ENCODE peak calls at places on chromosome 5, in nine cellular contexts. One of them, this sample, is unnamed.

GRCh38 chr5:157559301-157559700 is 16.3 kb downstream of the ADAM19 start:
- DNase-seq in RCC 7860: peak
- DNase-seq in stimulated activated CD8-positive, alpha-beta memory T cell treated with anti-CD3 and anti-CD28 coated beads, Interleukin-4, amount 100 ng/mL, for 4 hours: no peak
- DNase-seq in fibroblast of the conjunctiva: peak
- DNase-seq in midbrain: no peak
- DNase-seq in posterior vena cava: no peak
- DNase-seq in C1 segment of cervical spinal cord: no peak
- DNase-seq in IMR-90: peak
- DNase-seq in T-helper 17 cell: no peak
- DNase-seq in this sample: no peak

GRCh38 chr5:111511174-111512025 is 935 bp downstream of the STARD4 start:
- DNase-seq in T-helper 17 cell: no peak
- DNase-seq in IMR-90: peak
- DNase-seq in posterior vena cava: no peak
- DNase-seq in stimulated activated CD8-positive, alpha-beta memory T cell treated with anti-CD3 and anti-CD28 coated beads, Interleukin-4, amount 100 ng/mL, for 4 hours: no peak
- DNase-seq in RCC 7860: no peak
- DNase-seq in fibroblast of the conjunctiva: no peak
- DNase-seq in C1 segment of cervical spinal cord: no peak
- DNase-seq in midbrain: no peak
- DNase-seq in this sample: no peak

GRCh38 chr5:176881816-176882565 is 17.2 kb downstream of the HK3 start:
- DNase-seq in stimulated activated CD8-positive, alpha-beta memory T cell treated with anti-CD3 and anti-CD28 coated beads, Interleukin-4, amount 100 ng/mL, for 4 hours: no peak
- DNase-seq in RCC 7860: no peak
- DNase-seq in C1 segment of cervical spinal cord: no peak
- DNase-seq in fibroblast of the conjunctiva: no peak
- DNase-seq in IMR-90: no peak
- DNase-seq in T-helper 17 cell: no peak
- DNase-seq in posterior vena cava: peak
- DNase-seq in midbrain: no peak
- DNase-seq in this sample: no peak

GRCh38 chr5:116498478-116498877 is 76.1 kb downstream of the SEMA6A start:
- DNase-seq in fibroblast of the conjunctiva: no peak
- DNase-seq in C1 segment of cervical spinal cord: no peak
- DNase-seq in posterior vena cava: no peak
- DNase-seq in IMR-90: no peak
- DNase-seq in midbrain: no peak
- DNase-seq in RCC 7860: no peak
- DNase-seq in stimulated activated CD8-positive, alpha-beta memory T cell treated with anti-CD3 and anti-CD28 coated beads, Interleukin-4, amount 100 ng/mL, for 4 hours: no peak
- DNase-seq in T-helper 17 cell: no peak
- DNase-seq in this sample: no peak

GRCh38 chr5:15566306-15566705 is 66.3 kb downstream of the FBXL7 start:
- DNase-seq in C1 segment of cervical spinal cord: no peak
- DNase-seq in RCC 7860: no peak
- DNase-seq in T-helper 17 cell: no peak
- DNase-seq in IMR-90: no peak
- DNase-seq in stimulated activated CD8-positive, alpha-beta memory T cell treated with anti-CD3 and anti-CD28 coated beads, Interleukin-4, amount 100 ng/mL, for 4 hours: no peak
- DNase-seq in midbrain: no peak
- DNase-seq in posterior vena cava: no peak
- DNase-seq in fibroblast of the conjunctiva: no peak
- DNase-seq in this sample: no peak

GRCh38 chr5:103808464-103809106 is 246.0 kb upstream of the NUDT12 start:
- DNase-seq in RCC 7860: peak
- DNase-seq in midbrain: peak
- DNase-seq in T-helper 17 cell: no peak
- DNase-seq in stimulated activated CD8-positive, alpha-beta memory T cell treated with anti-CD3 and anti-CD28 coated beads, Interleukin-4, amount 100 ng/mL, for 4 hours: no peak
- DNase-seq in fibroblast of the conjunctiva: peak
- DNase-seq in posterior vena cava: no peak
- DNase-seq in C1 segment of cervical spinal cord: no peak
- DNase-seq in IMR-90: peak
- DNase-seq in this sample: peak

GRCh38 chr5:87061046-87061445 is 206.6 kb upstream of the RASA1 start:
- DNase-seq in fibroblast of the conjunctiva: no peak
- DNase-seq in RCC 7860: no peak
- DNase-seq in posterior vena cava: no peak
- DNase-seq in midbrain: no peak
- DNase-seq in stimulated activated CD8-positive, alpha-beta memory T cell treated with anti-CD3 and anti-CD28 coated beads, Interleukin-4, amount 100 ng/mL, for 4 hours: no peak
- DNase-seq in C1 segment of cervical spinal cord: no peak
- DNase-seq in T-helper 17 cell: no peak
- DNase-seq in IMR-90: peak
- DNase-seq in this sample: no peak

GRCh38 chr5:146336197-146336596 is 2.4 kb upstream of the POU4F3 start:
- DNase-seq in RCC 7860: no peak
- DNase-seq in C1 segment of cervical spinal cord: no peak
- DNase-seq in stimulated activated CD8-positive, alpha-beta memory T cell treated with anti-CD3 and anti-CD28 coated beads, Interleukin-4, amount 100 ng/mL, for 4 hours: no peak
- DNase-seq in T-helper 17 cell: no peak
- DNase-seq in posterior vena cava: no peak
- DNase-seq in fibroblast of the conjunctiva: no peak
- DNase-seq in IMR-90: no peak
- DNase-seq in midbrain: no peak
- DNase-seq in this sample: no peak

GRCh38 chr5:170603578-170604565 is 100.1 kb downstream of the KCNIP1 start:
- DNase-seq in T-helper 17 cell: no peak
- DNase-seq in IMR-90: peak
- DNase-seq in posterior vena cava: no peak
- DNase-seq in C1 segment of cervical spinal cord: peak
- DNase-seq in midbrain: peak
- DNase-seq in stimulated activated CD8-positive, alpha-beta memory T cell treated with anti-CD3 and anti-CD28 coated beads, Interleukin-4, amount 100 ng/mL, for 4 hours: no peak
- DNase-seq in RCC 7860: peak
- DNase-seq in fibroblast of the conjunctiva: peak
- DNase-seq in this sample: peak

GRCh38 chr5:174384509-174384947 is 339.0 kb downstream of the NSG2 start:
- DNase-seq in fibroblast of the conjunctiva: peak
- DNase-seq in posterior vena cava: no peak
- DNase-seq in midbrain: no peak
- DNase-seq in RCC 7860: no peak
- DNase-seq in C1 segment of cervical spinal cord: no peak
- DNase-seq in T-helper 17 cell: no peak
- DNase-seq in IMR-90: peak
- DNase-seq in stimulated activated CD8-positive, alpha-beta memory T cell treated with anti-CD3 and anti-CD28 coated beads, Interleukin-4, amount 100 ng/mL, for 4 hours: no peak
- DNase-seq in this sample: no peak

GRCh38 chr5:62190173-62190572 is 115.8 kb upstream of the KIF2A start:
- DNase-seq in posterior vena cava: no peak
- DNase-seq in fibroblast of the conjunctiva: no peak
- DNase-seq in midbrain: no peak
- DNase-seq in stimulated activated CD8-positive, alpha-beta memory T cell treated with anti-CD3 and anti-CD28 coated beads, Interleukin-4, amount 100 ng/mL, for 4 hours: no peak
- DNase-seq in IMR-90: no peak
- DNase-seq in RCC 7860: no peak
- DNase-seq in C1 segment of cervical spinal cord: no peak
- DNase-seq in T-helper 17 cell: no peak
- DNase-seq in this sample: no peak

GRCh38 chr5:72036951-72037350 is 70.3 kb upstream of the MAP1B start:
- DNase-seq in T-helper 17 cell: no peak
- DNase-seq in posterior vena cava: no peak
- DNase-seq in RCC 7860: no peak
- DNase-seq in IMR-90: peak
- DNase-seq in fibroblast of the conjunctiva: no peak
- DNase-seq in stimulated activated CD8-positive, alpha-beta memory T cell treated with anti-CD3 and anti-CD28 coated beads, Interleukin-4, amount 100 ng/mL, for 4 hours: no peak
- DNase-seq in midbrain: no peak
- DNase-seq in C1 segment of cervical spinal cord: no peak
- DNase-seq in this sample: no peak

GRCh38 chr5:152380415-152381123 is 24.5 kb downstream of the NMUR2 start:
- DNase-seq in T-helper 17 cell: no peak
- DNase-seq in RCC 7860: no peak
- DNase-seq in posterior vena cava: no peak
- DNase-seq in fibroblast of the conjunctiva: no peak
- DNase-seq in stimulated activated CD8-positive, alpha-beta memory T cell treated with anti-CD3 and anti-CD28 coated beads, Interleukin-4, amount 100 ng/mL, for 4 hours: no peak
- DNase-seq in C1 segment of cervical spinal cord: no peak
- DNase-seq in IMR-90: no peak
- DNase-seq in midbrain: no peak
- DNase-seq in this sample: no peak

GRCh38 chr5:86030753-86031152 is 587.0 kb upstream of the COX7C start:
- DNase-seq in IMR-90: no peak
- DNase-seq in fibroblast of the conjunctiva: no peak
- DNase-seq in midbrain: no peak
- DNase-seq in stimulated activated CD8-positive, alpha-beta memory T cell treated with anti-CD3 and anti-CD28 coated beads, Interleukin-4, amount 100 ng/mL, for 4 hours: no peak
- DNase-seq in RCC 7860: no peak
- DNase-seq in posterior vena cava: no peak
- DNase-seq in C1 segment of cervical spinal cord: no peak
- DNase-seq in T-helper 17 cell: no peak
- DNase-seq in this sample: no peak

GRCh38 chr5:6704361-6704851 is 8.8 kb upstream of the TENT4A start:
- DNase-seq in midbrain: no peak
- DNase-seq in C1 segment of cervical spinal cord: no peak
- DNase-seq in T-helper 17 cell: no peak
- DNase-seq in stimulated activated CD8-positive, alpha-beta memory T cell treated with anti-CD3 and anti-CD28 coated beads, Interleukin-4, amount 100 ng/mL, for 4 hours: no peak
- DNase-seq in RCC 7860: peak
- DNase-seq in fibroblast of the conjunctiva: no peak
- DNase-seq in IMR-90: peak
- DNase-seq in posterior vena cava: no peak
- DNase-seq in this sample: no peak

GRCh38 chr5:73250645-73251044 is 77.7 kb downstream of the TMEM174 start:
- DNase-seq in C1 segment of cervical spinal cord: no peak
- DNase-seq in RCC 7860: no peak
- DNase-seq in T-helper 17 cell: no peak
- DNase-seq in fibroblast of the conjunctiva: no peak
- DNase-seq in stimulated activated CD8-positive, alpha-beta memory T cell treated with anti-CD3 and anti-CD28 coated beads, Interleukin-4, amount 100 ng/mL, for 4 hours: no peak
- DNase-seq in midbrain: no peak
- DNase-seq in IMR-90: peak
- DNase-seq in posterior vena cava: no peak
- DNase-seq in this sample: no peak

GRCh38 chr5:30849801-30850370 is 343.6 kb upstream of the CDH6 start:
- DNase-seq in T-helper 17 cell: no peak
- DNase-seq in IMR-90: peak
- DNase-seq in fibroblast of the conjunctiva: no peak
- DNase-seq in C1 segment of cervical spinal cord: no peak
- DNase-seq in RCC 7860: peak
- DNase-seq in midbrain: no peak
- DNase-seq in stimulated activated CD8-positive, alpha-beta memory T cell treated with anti-CD3 and anti-CD28 coated beads, Interleukin-4, amount 100 ng/mL, for 4 hours: no peak
- DNase-seq in posterior vena cava: no peak
- DNase-seq in this sample: no peak

GRCh38 chr5:41118177-41118576 is 47.0 kb upstream of the MROH2B start:
- DNase-seq in IMR-90: no peak
- DNase-seq in fibroblast of the conjunctiva: no peak
- DNase-seq in C1 segment of cervical spinal cord: no peak
- DNase-seq in stimulated activated CD8-positive, alpha-beta memory T cell treated with anti-CD3 and anti-CD28 coated beads, Interleukin-4, amount 100 ng/mL, for 4 hours: no peak
- DNase-seq in posterior vena cava: no peak
- DNase-seq in midbrain: no peak
- DNase-seq in RCC 7860: no peak
- DNase-seq in T-helper 17 cell: no peak
- DNase-seq in this sample: no peak

GRCh38 chr5:147887925-147888324 is 9.4 kb downstream of the SCGB3A2 start:
- DNase-seq in fibroblast of the conjunctiva: no peak
- DNase-seq in C1 segment of cervical spinal cord: no peak
- DNase-seq in stimulated activated CD8-positive, alpha-beta memory T cell treated with anti-CD3 and anti-CD28 coated beads, Interleukin-4, amount 100 ng/mL, for 4 hours: no peak
- DNase-seq in RCC 7860: no peak
- DNase-seq in midbrain: no peak
- DNase-seq in IMR-90: peak
- DNase-seq in T-helper 17 cell: no peak
- DNase-seq in posterior vena cava: no peak
- DNase-seq in this sample: no peak

GRCh38 chr5:80738466-80738865 is 83.7 kb upstream of the DHFR start:
- DNase-seq in stimulated activated CD8-positive, alpha-beta memory T cell treated with anti-CD3 and anti-CD28 coated beads, Interleukin-4, amount 100 ng/mL, for 4 hours: no peak
- DNase-seq in IMR-90: no peak
- DNase-seq in RCC 7860: no peak
- DNase-seq in posterior vena cava: no peak
- DNase-seq in midbrain: no peak
- DNase-seq in fibroblast of the conjunctiva: no peak
- DNase-seq in T-helper 17 cell: no peak
- DNase-seq in C1 segment of cervical spinal cord: no peak
- DNase-seq in this sample: no peak

GRCh38 chr5:149497357-149497756 is 53.9 kb downstream of the CSNK1A1 start:
- DNase-seq in posterior vena cava: no peak
- DNase-seq in midbrain: no peak
- DNase-seq in IMR-90: peak
- DNase-seq in RCC 7860: no peak
- DNase-seq in stimulated activated CD8-positive, alpha-beta memory T cell treated with anti-CD3 and anti-CD28 coated beads, Interleukin-4, amount 100 ng/mL, for 4 hours: no peak
- DNase-seq in T-helper 17 cell: no peak
- DNase-seq in fibroblast of the conjunctiva: peak
- DNase-seq in C1 segment of cervical spinal cord: no peak
- DNase-seq in this sample: no peak